ENCODE peak calls at places on chromosomes 13 and 19, in ten cellular contexts. H, Z, L, C, G, K, N, V, M and I are unnamed samples.

GRCh38 chr13:23578411-23579071 is 8.3 kb downstream of the TNFRSF19 start:
- DNase-seq in L (peak; percentile 77), Z (no peak), M (peak; percentile 38), K (peak; percentile 48), H (peak; percentile 88), C (peak; percentile 80), G (no peak), N (peak; percentile 65), V (peak; percentile 72), I (peak; percentile 20)

GRCh38 chr19:34265221-34265650 is 10.9 kb downstream of the GARRE1 start:
- DNase-seq in G (no peak), C (no peak), Z (no peak), V (no peak), H (no peak), M (no peak), N (no peak), K (no peak), L (no peak), I (no peak)

GRCh38 chr13:105442941-105443340 is 1092.5 kb downstream of the EFNB2 start:
- DNase-seq in Z (no peak), C (no peak), L (peak; percentile 99), V (peak; percentile 95), N (no peak), K (no peak), G (peak; percentile 91), H (no peak), M (no peak), I (peak; percentile 99)

GRCh38 chr13:44232729-44233128 is 140.9 kb upstream of the SERP2 start:
- DNase-seq in L (no peak), V (no peak), H (no peak), M (no peak), Z (no peak), N (no peak), K (no peak), G (no peak), C (no peak), I (no peak)

GRCh38 chr19:54427586-54427985 is 12.3 kb downstream of the TTYH1 start:
- DNase-seq in N (no peak), Z (no peak), C (no peak), H (no peak), M (no peak), L (no peak), G (no peak), V (no peak), K (no peak), I (no peak)

GRCh38 chr13:45162194-45162593 is 38.7 kb downstream of the KCTD4 start:
- DNase-seq in G (no peak), Z (no peak), N (no peak), M (no peak), V (peak; percentile 40), H (no peak), L (peak; percentile 44), K (no peak), C (no peak), I (no peak)

GRCh38 chr19:5103061-5103701 is 134.3 kb downstream of the KDM4B start:
- DNase-seq in L (peak; percentile 75), H (no peak), V (no peak), N (no peak), M (no peak), G (no peak), K (no peak), Z (peak; percentile 76), C (no peak), I (peak; percentile 19)

GRCh38 chr19:14363203-14364097 is 17.8 kb upstream of the ADGRE5 start:
- DNase-seq in N (peak; percentile 52), V (peak; percentile 85), H (peak; percentile 87), G (no peak), Z (no peak), C (peak; percentile 71), K (no peak), L (peak; percentile 40), M (no peak), I (no peak)

GRCh38 chr13:51324714-51325440 is 14.6 kb upstream of the SERPINE3 start:
- DNase-seq in C (no peak), L (no peak), K (no peak), N (no peak), G (no peak), V (no peak), H (no peak), Z (no peak), M (no peak), I (no peak)

GRCh38 chr19:39223703-39224279 is 19.7 kb upstream of the SYCN start:
- DNase-seq in C (no peak), V (peak; percentile 38), K (no peak), G (no peak), N (peak; percentile 76), Z (no peak), M (no peak), L (peak; percentile 13), H (no peak), I (no peak)

GRCh38 chr19:39217094-39217493 is 13.0 kb upstream of the SYCN start:
- DNase-seq in K (no peak), C (no peak), Z (no peak), N (no peak), V (no peak), G (no peak), H (no peak), M (no peak), L (no peak), I (no peak)

GRCh38 chr19:39218230-39219007 is 14.4 kb upstream of the SYCN start:
- DNase-seq in H (no peak), L (no peak), V (no peak), N (no peak), M (no peak), C (no peak), Z (no peak), K (no peak), G (no peak), I (no peak)
- H3K4me3 ChIP-seq in H (no peak overlapping the region), L (no peak overlapping the region), V (no peak overlapping the region), N (no peak overlapping the region), M (no peak overlapping the region), C (no peak overlapping the region), Z (no peak overlapping the region), K (no peak overlapping the region), G (no peak overlapping the region), I (no peak overlapping the region)

GRCh38 chr19:32580353-32580900 is 563 bp upstream of the PDCD5 start:
- DNase-seq in K (no peak), C (no peak), N (no peak), G (no peak), M (no peak), Z (no peak), V (no peak), H (no peak), L (no peak), I (no peak)
- H3K4me3 ChIP-seq in K (peak overlapping the region; percentile 56), C (peak overlapping the region; percentile 71), N (peak overlapping the region; percentile 77), G (peak overlapping the region; percentile 62), M (peak overlapping the region; percentile 87), Z (peak overlapping the region; percentile 92), V (peak overlapping the region; percentile 55), H (no peak overlapping the region), L (peak overlapping the region; percentile 55), I (peak overlapping the region; percentile 94)

GRCh38 chr13:113723400-113724015 is 35.5 kb upstream of the TMEM255B start:
- DNase-seq in L (no peak), Z (no peak), V (no peak), G (no peak), N (no peak), H (no peak), M (no peak), C (no peak), K (no peak), I (no peak)

GRCh38 chr13:113724780-113725315 is 34.2 kb upstream of the TMEM255B start:
- DNase-seq in Z (peak; percentile 71), G (no peak), K (peak; percentile 84), V (peak; percentile 68), N (peak; percentile 88), L (peak; percentile 70), C (peak; percentile 82), H (peak; percentile 88), M (peak; percentile 82), I (no peak)

GRCh38 chr13:113722921-113723320 is 36.1 kb upstream of the TMEM255B start:
- DNase-seq in G (no peak), L (no peak), Z (no peak), N (peak; percentile 43), K (no peak), M (no peak), V (no peak), C (no peak), H (no peak), I (no peak)

GRCh38 chr13:113726961-113727411 is 32.0 kb upstream of the TMEM255B start:
- DNase-seq in Z (no peak), N (no peak), K (no peak), G (no peak), L (peak; percentile 50), C (no peak), M (no peak), V (peak; percentile 65), H (peak; percentile 64), I (no peak)

GRCh38 chr13:113724016-113724758 is 34.8 kb upstream of the TMEM255B start:
- DNase-seq in N (no peak), H (peak; percentile 54), V (no peak), G (no peak), M (no peak), Z (no peak), C (no peak), L (no peak), K (no peak), I (no peak)
- H3K4me3 ChIP-seq in N (peak overlapping the region; percentile 38), H (no peak overlapping the region), V (no peak overlapping the region), G (no peak overlapping the region), M (peak overlapping the region; percentile 78), Z (peak overlapping the region; percentile 73), C (no peak overlapping the region), L (no peak overlapping the region), K (no peak overlapping the region), I (no peak overlapping the region)

DNA sequence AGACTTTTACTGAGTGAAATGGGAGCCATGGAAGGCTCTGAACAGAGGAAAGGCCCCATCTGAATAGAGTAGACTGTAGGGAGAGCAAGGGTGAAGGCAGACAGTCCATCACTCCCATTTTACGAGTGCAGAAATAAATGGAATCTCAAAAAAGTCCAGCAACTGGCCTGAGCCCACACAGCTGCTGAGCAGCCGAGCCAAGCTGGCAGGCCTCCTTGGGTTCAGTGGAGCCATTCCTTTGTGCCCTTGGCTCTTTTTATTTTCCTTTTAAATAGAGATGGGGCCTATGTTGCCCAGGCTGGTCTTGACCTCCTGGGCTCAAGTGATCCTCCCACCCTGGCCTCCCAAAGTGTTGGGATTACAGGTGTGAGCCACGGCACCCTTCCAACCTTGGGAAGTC is 1.0 kb upstream of the MYH14 start:
- DNase-seq in H (no peak), G (no peak), N (no peak), Z (no peak), K (no peak), M (no peak), C (no peak), V (no peak), L (no peak), I (no peak)
- H3K4me3 ChIP-seq in H (no peak overlapping the region), G (no peak overlapping the region), N (no peak overlapping the region), Z (no peak overlapping the region), K (no peak overlapping the region), M (no peak overlapping the region), C (no peak overlapping the region), V (no peak overlapping the region), L (no peak overlapping the region), I (no peak overlapping the region)

GRCh38 chr13:109781384-109782065 is 4.9 kb downstream of the IRS2 start:
- DNase-seq in M (no peak), V (no peak), G (no peak), K (no peak), H (peak; percentile 38), C (no peak), Z (no peak), N (no peak), L (peak; percentile 30), I (no peak)
- H3K4me3 ChIP-seq in M (no peak overlapping the region), V (peak overlapping the region; percentile 51), G (peak overlapping the region; percentile 52), K (no peak overlapping the region), H (no peak overlapping the region), C (peak overlapping the region; percentile 26), Z (peak overlapping the region; percentile 85), N (no peak overlapping the region), L (peak overlapping the region; percentile 51), I (peak overlapping the region; percentile 54)

GRCh38 chr13:108985166-108985565 is 355.8 kb downstream of the MYO16 start:
- DNase-seq in M (no peak), K (no peak), C (no peak), L (no peak), G (peak; percentile 54), H (no peak), V (peak; percentile 81), Z (no peak), N (no peak), I (no peak)
- H3K4me3 ChIP-seq in M (no peak overlapping the region), K (no peak overlapping the region), C (no peak overlapping the region), L (no peak overlapping the region), G (peak overlapping the region; percentile 25), H (no peak overlapping the region), V (no peak overlapping the region), Z (no peak overlapping the region), N (no peak overlapping the region), I (no peak overlapping the region)